ENCODE peak calls at places on chromosomes 2 and 18, in eight cellular contexts. One of them, this sample, is unnamed.
A peak's percentile ranks its signal among the peaks of the same experiment; 100 is the strongest.

GRCh38 chr2:237299897-237300296 is 114.1 kb downstream of the COL6A3 start:
- DNase-seq in globus pallidus: no peak
- DNase-seq in kidney glomerular epithelial cell: peak; percentile 98
- DNase-seq in DMS153: no peak
- DNase-seq in thyroid gland: peak; percentile 61
- DNase-seq in fibroblast of mammary gland: peak; percentile 99
- DNase-seq in heart right ventricle: no peak
- DNase-seq in hypothalamus: no peak
- DNase-seq in this sample: no peak

GRCh38 chr2:119219873-119220272 is 3.8 kb upstream of the STEAP3 start:
- DNase-seq in globus pallidus: no peak
- DNase-seq in fibroblast of mammary gland: peak; percentile 15
- DNase-seq in DMS153: no peak
- DNase-seq in hypothalamus: no peak
- DNase-seq in heart right ventricle: no peak
- DNase-seq in kidney glomerular epithelial cell: no peak
- DNase-seq in thyroid gland: no peak
- DNase-seq in this sample: no peak

GRCh38 chr2:62660582-62661262 is 44.8 kb upstream of the EHBP1 start:
- DNase-seq in fibroblast of mammary gland: peak; percentile 95
- DNase-seq in DMS153: no peak
- DNase-seq in heart right ventricle: no peak
- DNase-seq in hypothalamus: no peak
- DNase-seq in globus pallidus: no peak
- DNase-seq in thyroid gland: no peak
- DNase-seq in kidney glomerular epithelial cell: no peak
- DNase-seq in this sample: no peak

GRCh38 chr18:13501896-13502295 is 224.5 kb downstream of the FAM210A start:
- DNase-seq in globus pallidus: no peak
- DNase-seq in thyroid gland: peak; percentile 68
- DNase-seq in DMS153: no peak
- DNase-seq in heart right ventricle: no peak
- DNase-seq in fibroblast of mammary gland: no peak
- DNase-seq in kidney glomerular epithelial cell: peak; percentile 12
- DNase-seq in hypothalamus: no peak
- DNase-seq in this sample: no peak

GRCh38 chr18:59742325-59743111 is 45.3 kb upstream of the CCBE1 start:
- DNase-seq in thyroid gland: peak; percentile 79
- DNase-seq in hypothalamus: no peak
- DNase-seq in fibroblast of mammary gland: peak; percentile 75
- DNase-seq in globus pallidus: no peak
- DNase-seq in heart right ventricle: peak; percentile 31
- DNase-seq in kidney glomerular epithelial cell: no peak
- DNase-seq in DMS153: peak; percentile 1
- DNase-seq in this sample: no peak

GRCh38 chr2:25168256-25169072 is at the start of gene POMC:
- DNase-seq in globus pallidus: no peak
- DNase-seq in kidney glomerular epithelial cell: no peak
- DNase-seq in hypothalamus: no peak
- DNase-seq in heart right ventricle: peak; percentile 23
- DNase-seq in fibroblast of mammary gland: peak; percentile 6
- DNase-seq in thyroid gland: peak; percentile 48
- DNase-seq in DMS153: no peak
- DNase-seq in this sample: peak; percentile 42

GRCh38 chr2:37262510-37262909 is 31.1 kb downstream of the NDUFAF7 start:
- DNase-seq in kidney glomerular epithelial cell: no peak
- DNase-seq in thyroid gland: no peak
- DNase-seq in fibroblast of mammary gland: no peak
- DNase-seq in globus pallidus: no peak
- DNase-seq in hypothalamus: no peak
- DNase-seq in heart right ventricle: no peak
- DNase-seq in DMS153: no peak
- DNase-seq in this sample: no peak

GRCh38 chr2:54772110-54772509 is 48.6 kb downstream of the EML6 start:
- DNase-seq in globus pallidus: no peak
- DNase-seq in hypothalamus: no peak
- DNase-seq in kidney glomerular epithelial cell: peak; percentile 41
- DNase-seq in thyroid gland: no peak
- DNase-seq in heart right ventricle: no peak
- DNase-seq in fibroblast of mammary gland: peak; percentile 79
- DNase-seq in DMS153: no peak
- DNase-seq in this sample: no peak

GRCh38 chr2:207337234-207338219 is 171.8 kb upstream of the KLF7 start:
- DNase-seq in DMS153: no peak
- DNase-seq in heart right ventricle: no peak
- DNase-seq in thyroid gland: no peak
- DNase-seq in kidney glomerular epithelial cell: no peak
- DNase-seq in globus pallidus: no peak
- DNase-seq in hypothalamus: no peak
- DNase-seq in fibroblast of mammary gland: peak; percentile 55
- DNase-seq in this sample: no peak

GRCh38 chr2:105744091-105744908 is 412 bp upstream of the NCK2 start:
- DNase-seq in globus pallidus: peak; percentile 38
- DNase-seq in kidney glomerular epithelial cell: peak; percentile 25
- DNase-seq in thyroid gland: peak; percentile 68
- DNase-seq in fibroblast of mammary gland: no peak
- DNase-seq in DMS153: peak; percentile 4
- DNase-seq in heart right ventricle: peak; percentile 79
- DNase-seq in hypothalamus: peak; percentile 20
- DNase-seq in this sample: peak; percentile 82

GRCh38 chr2:9809448-9810088 is 33.7 kb upstream of the TAF1B start:
- DNase-seq in heart right ventricle: no peak
- DNase-seq in hypothalamus: no peak
- DNase-seq in globus pallidus: no peak
- DNase-seq in thyroid gland: no peak
- DNase-seq in fibroblast of mammary gland: no peak
- DNase-seq in kidney glomerular epithelial cell: no peak
- DNase-seq in DMS153: peak; percentile 36
- DNase-seq in this sample: peak; percentile 62

GRCh38 chr2:216474925-216475670 is 23.5 kb upstream of the RPL37A start:
- DNase-seq in thyroid gland: no peak
- DNase-seq in heart right ventricle: no peak
- DNase-seq in kidney glomerular epithelial cell: no peak
- DNase-seq in globus pallidus: no peak
- DNase-seq in DMS153: no peak
- DNase-seq in hypothalamus: no peak
- DNase-seq in fibroblast of mammary gland: no peak
- DNase-seq in this sample: no peak

GRCh38 chr2:130796280-130796679 is 40.4 kb upstream of the ARHGEF4 start:
- DNase-seq in globus pallidus: no peak
- DNase-seq in DMS153: no peak
- DNase-seq in fibroblast of mammary gland: no peak
- DNase-seq in heart right ventricle: no peak
- DNase-seq in kidney glomerular epithelial cell: no peak
- DNase-seq in thyroid gland: peak; percentile 69
- DNase-seq in hypothalamus: no peak
- DNase-seq in this sample: no peak

GRCh38 chr2:224871813-224872212 is 155.6 kb upstream of the CCDC195 start:
- DNase-seq in thyroid gland: no peak
- DNase-seq in hypothalamus: no peak
- DNase-seq in globus pallidus: no peak
- DNase-seq in fibroblast of mammary gland: no peak
- DNase-seq in DMS153: no peak
- DNase-seq in heart right ventricle: no peak
- DNase-seq in kidney glomerular epithelial cell: no peak
- DNase-seq in this sample: no peak

GRCh38 chr18:24915547-24915946 is 436.4 kb downstream of the ZNF521 start:
- DNase-seq in heart right ventricle: no peak
- DNase-seq in fibroblast of mammary gland: peak; percentile 70
- DNase-seq in kidney glomerular epithelial cell: peak; percentile 2
- DNase-seq in globus pallidus: no peak
- DNase-seq in hypothalamus: no peak
- DNase-seq in DMS153: no peak
- DNase-seq in thyroid gland: no peak
- DNase-seq in this sample: no peak

GRCh38 chr2:239001794-239002193 is 153.9 kb downstream of the TWIST2 start:
- DNase-seq in heart right ventricle: no peak
- DNase-seq in kidney glomerular epithelial cell: no peak
- DNase-seq in DMS153: no peak
- DNase-seq in thyroid gland: no peak
- DNase-seq in globus pallidus: no peak
- DNase-seq in hypothalamus: no peak
- DNase-seq in fibroblast of mammary gland: no peak
- DNase-seq in this sample: no peak

GRCh38 chr2:200171761-200172482 is 134.6 kb upstream of the SPATS2L start:
- DNase-seq in hypothalamus: no peak
- DNase-seq in globus pallidus: no peak
- DNase-seq in kidney glomerular epithelial cell: peak; percentile 15
- DNase-seq in heart right ventricle: no peak
- DNase-seq in fibroblast of mammary gland: peak; percentile 65
- DNase-seq in DMS153: no peak
- DNase-seq in thyroid gland: no peak
- DNase-seq in this sample: no peak

This sample was measured in NCI-H345.